ENCODE peak calls at places on chromosomes 16 and 17, in four cellular contexts. L, K, P and O are unnamed samples. For H3K36me3, the result is how much of the 10 kb centered on the place peaks cover.

GRCh38 chr17:41567317-41567716 is 4.5 kb downstream of the KRT9 start:
- DNase-seq in L (no peak), K (no peak), P (no peak), O (no peak)

GRCh38 chr17:33375086-33375485 is 82.0 kb upstream of the ASIC2 start:
- DNase-seq in L (no peak), K (no peak), P (no peak), O (no peak)

GRCh38 chr17:6706996-6707395 is 6.2 kb downstream of the SLC13A5 start:
- DNase-seq in L (no peak), K (no peak), P (no peak), O (no peak)

GRCh38 chr17:40281663-40282062 is 6.0 kb upstream of the CDC6 start:
- DNase-seq in L (no peak), K (no peak), P (no peak), O (no peak)

GRCh38 chr17:60249517-60249826 is 99.7 kb downstream of the CA4 start:
- DNase-seq in L (peak), K (no peak), P (peak), O (no peak)

GRCh38 chr17:6420173-6420641 is 14.7 kb downstream of the AIPL1 start:
- DNase-seq in L (peak), K (no peak), P (peak), O (no peak)

GRCh38 chr17:13346996-13347762 is 254.6 kb downstream of the HS3ST3A1 start:
- DNase-seq in L (peak), K (no peak), P (peak), O (no peak)

GRCh38 chr16:26118575-26118974 is 426.8 kb downstream of the HS3ST4 start:
- DNase-seq in L (no peak), K (no peak), P (peak), O (no peak)

GRCh38 chr16:84497418-84497817 is 7.0 kb downstream of the MEAK7 start:
- DNase-seq in L (no peak), K (no peak), P (no peak), O (no peak)

GRCh38 chr17:78046923-78047322 is 81.6 kb downstream of the TMC6 start:
- DNase-seq in L (peak), K (no peak), P (no peak), O (peak)

GRCh38 chr17:51120357-51120738 is 320 bp downstream of the SPAG9 start:
- DNase-seq in L (no peak), K (peak), P (no peak), O (no peak)

GRCh38 chr16:30666681-30667080 is 8.4 kb downstream of the FBRS start:
- DNase-seq in L (peak), K (no peak), P (no peak), O (no peak)

GRCh38 chr17:31859487-31860008 is 504 bp upstream of the COPRS start:
- DNase-seq in L (no peak), K (no peak), P (no peak), O (no peak)

GRCh38 chr17:72683506-72684404 is 408.7 kb downstream of the SLC39A11 start:
- DNase-seq in L (peak), K (peak), P (peak), O (no peak)

GRCh38 chr17:7560172-7561027 is 1.3 kb upstream of the SENP3 start:
- DNase-seq in L (peak), K (peak), P (peak), O (peak)

GRCh38 chr17:56742601-56743000 is 91.1 kb downstream of the C17orf67 start:
- DNase-seq in L (no peak), K (no peak), P (no peak), O (no peak)

GRCh38 chr16:65534121-65534528 is 412.3 kb upstream of the CDH11 start:
- DNase-seq in L (peak), K (no peak), P (no peak), O (no peak)

GRCh38 chr17:58786586-58787295 is 31.1 kb downstream of the PPM1E start:
- DNase-seq in L (peak), K (no peak), P (peak), O (no peak)

GRCh38 chr17:17855334-17855725 is 18.5 kb upstream of the SREBF1 start:
- DNase-seq in L (no peak), K (no peak), P (no peak), O (no peak)

DNA sequence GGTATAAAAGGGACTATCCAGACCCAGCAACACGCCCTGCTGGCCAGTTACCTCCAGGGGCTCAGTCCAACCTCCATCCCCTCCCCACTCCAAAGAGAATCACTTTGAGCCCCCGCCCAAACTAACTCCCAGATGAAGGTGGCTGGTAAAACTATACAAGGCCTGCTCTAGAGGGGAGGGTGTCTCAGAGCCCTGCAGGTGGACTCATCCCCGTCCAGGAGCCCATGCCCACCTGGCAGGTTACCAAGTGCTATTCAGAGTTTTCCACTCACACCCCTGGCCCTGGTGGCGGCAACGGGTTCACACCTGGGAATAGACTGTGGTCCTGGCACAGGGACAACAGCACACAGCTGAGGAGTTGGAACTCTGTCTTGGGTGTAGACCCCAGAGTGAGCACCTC is 29.0 kb downstream of the AXIN2 start:
- DNase-seq in L (no peak), K (no peak), P (no peak), O (no peak)
- H3K36me3 ChIP-seq in L (half or more), K (under half), P (under half), O (half or more)

DNA sequence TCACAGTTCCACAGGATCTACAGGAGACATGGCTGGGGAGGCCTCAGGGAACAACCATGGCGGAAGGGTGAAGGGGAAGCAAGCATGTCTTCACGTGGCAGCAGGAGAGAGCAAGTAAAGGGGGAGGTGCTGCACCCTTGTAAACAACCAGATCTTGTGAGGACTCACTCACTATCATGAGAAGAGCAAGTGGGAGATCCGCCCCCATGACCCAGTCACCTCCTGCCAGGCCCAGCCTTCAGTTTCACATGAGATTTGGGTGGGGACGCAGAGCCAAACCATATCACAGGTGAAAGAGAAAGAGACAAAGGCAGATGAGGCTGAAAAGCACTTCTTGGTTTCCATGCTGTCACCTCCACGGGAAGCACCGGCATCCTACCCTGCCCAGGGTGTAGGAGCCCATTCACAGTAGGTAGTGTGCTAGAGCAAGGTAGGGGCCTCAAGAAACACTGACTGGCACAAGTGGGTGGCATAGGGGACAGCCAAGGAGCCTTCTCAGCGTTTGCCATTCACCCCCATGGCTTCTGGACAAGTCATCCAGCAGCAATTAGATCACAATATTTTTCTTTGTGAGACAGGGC is 6.6 kb downstream of the NARF start:
- DNase-seq in L (no peak), K (no peak), P (no peak), O (no peak)
- H3K36me3 ChIP-seq in L (half or more), K (under half), P (half or more), O (half or more)

GRCh38 chr16:8890549-8890921 is 8.4 kb downstream of the LITAFD start:
- DNase-seq in L (no peak), K (no peak), P (no peak), O (no peak)
- H3K36me3 ChIP-seq in L (under half), K (under half), P (half or more), O (under half)

GRCh38 chr16:8929086-8929748 is 34.5 kb downstream of the USP7 start:
- DNase-seq in L (no peak), K (no peak), P (peak), O (no peak)
- H3K36me3 ChIP-seq in L (under half), K (under half), P (under half), O (under half)

DNA sequence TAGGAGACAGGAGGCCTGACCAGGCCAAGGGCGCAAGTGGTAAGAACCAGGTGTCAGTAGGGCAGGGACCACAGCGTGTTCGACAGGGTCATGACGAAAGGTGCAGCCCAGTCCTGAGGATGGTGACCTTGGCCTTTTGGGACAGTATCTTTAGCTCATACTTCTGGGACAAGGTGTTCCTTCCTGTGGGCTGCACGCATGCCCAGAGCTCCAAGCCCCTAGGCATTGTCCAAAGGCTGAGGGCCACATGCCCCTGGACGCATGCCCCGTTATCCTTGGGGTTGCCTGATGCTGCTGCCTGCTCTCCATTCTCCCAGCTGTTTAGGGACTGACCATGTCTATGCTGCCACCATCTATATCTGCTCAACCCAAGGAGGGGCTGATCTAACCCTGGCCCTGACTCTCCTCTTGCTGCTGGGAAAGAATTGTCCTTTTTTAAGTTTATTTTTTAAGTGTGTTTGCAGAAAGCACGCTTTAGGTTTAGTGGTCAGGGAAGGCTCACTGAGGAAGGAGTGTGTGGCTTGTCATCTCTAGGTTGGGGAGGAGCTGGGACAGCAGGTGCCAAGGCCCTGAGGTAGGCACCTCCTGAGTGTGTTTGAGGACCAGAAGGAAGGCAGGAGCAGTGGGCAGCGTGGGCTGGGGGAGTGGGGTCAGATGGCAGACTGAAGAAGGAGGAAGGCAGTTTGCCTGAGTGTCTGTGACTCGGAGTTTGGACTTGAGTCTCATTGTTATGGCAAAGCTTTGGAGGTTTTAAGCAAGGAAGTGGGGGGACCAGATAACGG is 15.0 kb upstream of the CBX4 start:
- DNase-seq in L (no peak), K (no peak), P (no peak), O (no peak)
- H3K36me3 ChIP-seq in L (under half), K (under half), P (under half), O (under half)

GRCh38 chr16:1740781-1741490 is 30.4 kb downstream of the NME3 start:
- DNase-seq in L (no peak), K (no peak), P (no peak), O (no peak)
- H3K36me3 ChIP-seq in L (under half), K (under half), P (under half), O (under half)

GRCh38 chr17:64216385-64217248 is 46.4 kb downstream of the TEX2 start:
- DNase-seq in L (peak), K (no peak), P (no peak), O (no peak)

GRCh38 chr17:64214950-64215349 is 48.1 kb downstream of the TEX2 start:
- DNase-seq in L (no peak), K (no peak), P (no peak), O (peak)

GRCh38 chr17:64216030-64216384 is 47.1 kb downstream of the TEX2 start:
- DNase-seq in L (peak), K (no peak), P (no peak), O (no peak)

GRCh38 chr17:64218066-64218465 is 45.0 kb downstream of the TEX2 start:
- DNase-seq in L (no peak), K (no peak), P (no peak), O (no peak)

GRCh38 chr17:64217249-64217652 is 45.8 kb downstream of the TEX2 start:
- DNase-seq in L (no peak), K (no peak), P (no peak), O (no peak)
- H3K36me3 ChIP-seq in L (under half), K (under half), P (under half), O (under half)

DNA sequence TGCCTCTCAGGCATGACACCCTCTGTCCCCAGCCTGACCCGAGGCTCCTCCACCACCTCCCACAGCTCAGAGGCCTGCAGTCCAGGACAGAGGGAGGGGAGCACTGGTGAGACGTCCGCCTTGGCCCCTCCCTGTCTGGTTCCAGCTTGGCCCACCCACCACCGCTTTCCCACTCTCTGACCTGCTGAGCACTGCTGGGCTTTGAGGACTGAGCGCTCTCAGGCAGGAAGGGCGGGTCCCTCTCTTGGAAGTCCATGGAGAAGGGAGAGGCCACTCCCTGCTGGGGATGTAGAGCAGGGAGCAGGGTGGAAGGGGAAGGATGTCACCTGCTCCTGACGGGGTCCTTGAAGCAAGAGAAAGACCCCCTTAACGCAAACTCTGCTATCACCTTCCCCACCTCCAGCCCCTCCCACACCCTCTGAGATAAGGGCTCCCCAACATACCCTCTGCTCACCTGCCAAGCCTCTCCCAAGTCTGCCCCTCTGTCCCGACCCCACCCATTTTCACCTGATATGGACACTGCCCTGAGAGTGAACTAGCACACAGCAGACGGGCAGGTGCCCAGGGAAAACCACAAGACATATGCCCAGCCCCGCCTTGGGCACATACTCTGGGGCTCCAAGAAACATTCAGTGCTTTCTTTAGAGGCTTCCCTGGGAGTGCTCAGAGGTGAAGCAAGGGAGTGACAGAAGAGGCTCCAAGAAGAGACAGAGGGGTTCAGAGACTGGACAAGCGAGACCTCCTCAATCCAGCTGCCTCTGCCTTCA is 1.4 kb downstream of the OSBPL7 start:
- DNase-seq in L (no peak), K (no peak), P (no peak), O (peak)
- H3K36me3 ChIP-seq in L (under half), K (under half), P (under half), O (under half)

GRCh38 chr17:9007052-9007714 is 14.1 kb upstream of the NTN1 start:
- DNase-seq in L (no peak), K (no peak), P (no peak), O (no peak)
- H3K36me3 ChIP-seq in L (under half), K (under half), P (under half), O (under half)